ENCODE peak calls at places on chromosomes 5 and 9, in four cellular contexts. P, H, T and A are unnamed samples.

GRCh38 chr5:174527936-174528557 is 196.3 kb upstream of the MSX2 start:
- DNase-seq in H (no peak), P (no peak), T (peak), A (peak)

GRCh38 chr9:129436751-129437625 is 183.9 kb downstream of the C9orf50 start:
- DNase-seq in T (peak), H (peak), P (no peak), A (peak)

GRCh38 chr9:110541950-110542349 is 37.6 kb downstream of the SVEP1 start:
- DNase-seq in T (no peak), H (no peak), P (no peak), A (no peak)

GRCh38 chr5:54756796-54757402 is 228.5 kb downstream of the ESM1 start:
- DNase-seq in P (no peak), H (no peak), T (no peak), A (no peak)

GRCh38 chr5:126988021-126988569 is 42.3 kb downstream of the MARCHF3 start:
- DNase-seq in T (no peak), H (no peak), P (no peak), A (no peak)

GRCh38 chr9:36092014-36092413 is 44.5 kb upstream of the GLIPR2 start:
- DNase-seq in H (no peak), P (peak), T (no peak), A (no peak)

GRCh38 chr5:100595152-100595811 is 60.1 kb downstream of the FAM174A start:
- DNase-seq in T (no peak), H (no peak), P (peak), A (peak)

GRCh38 chr9:85224729-85225128 is 517.0 kb downstream of the AGTPBP1 start:
- DNase-seq in H (no peak), T (no peak), P (peak), A (no peak)

GRCh38 chr9:92393686-92394085 is 10.7 kb downstream of the OGN start:
- DNase-seq in P (no peak), H (no peak), T (no peak), A (no peak)

GRCh38 chr9:132846109-132846917 is 31.8 kb downstream of the AK8 start:
- DNase-seq in T (no peak), H (no peak), P (no peak), A (no peak)

GRCh38 chr9:121529237-121529987 is 29.8 kb upstream of the GGTA1 start:
- DNase-seq in T (peak), H (peak), P (peak), A (no peak)

GRCh38 chr5:179872356-179873160 is 13.9 kb upstream of the MRNIP start:
- DNase-seq in P (no peak), H (no peak), T (no peak), A (no peak)

GRCh38 chr5:137395011-137395755 is 103.9 kb downstream of the SPOCK1 start:
- DNase-seq in P (peak), T (no peak), H (no peak), A (no peak)

GRCh38 chr9:109317311-109317978 is 3.4 kb downstream of the EPB41L4B start:
- DNase-seq in T (no peak), H (no peak), P (no peak), A (no peak)

GRCh38 chr5:75023368-75024159 is 28.8 kb downstream of the GCNT4 start:
- DNase-seq in P (no peak), H (no peak), T (no peak), A (no peak)

GRCh38 chr5:127564002-127564769 is 46.7 kb downstream of the PRRC1 start:
- DNase-seq in H (no peak), P (peak), T (peak), A (peak)

GRCh38 chr9:71767421-71768321 is 642 bp downstream of the CEMIP2 start:
- DNase-seq in H (no peak), T (no peak), P (no peak), A (no peak)

GRCh38 chr5:142235870-142236672 is 88.8 kb downstream of the SPRY4 start:
- DNase-seq in P (no peak), T (no peak), H (no peak), A (no peak)